ENCODE peak calls at places on chromosomes 11 and 22, in five cellular contexts. T is naive thymus-derived CD4-positive, alpha-beta T cell; F is H9; K is IMR-90; G is SJSA1. W is an unnamed sample.
A peak's percentile ranks its signal among the peaks of the same experiment; 100 is the strongest.

GRCh38 chr11:46388619-46389449 is 2.7 kb downstream of the CHRM4 start:
- DNase-seq in T (no peak), F (no peak), K (no peak), G (no peak), W (peak; percentile 31)

GRCh38 chr11:17544181-17544622 is at the start of gene USH1C:
- DNase-seq in T (no peak), F (peak; percentile 85), K (no peak), G (no peak), W (peak; percentile 57)

GRCh38 chr11:132496341-132496740 is 1036.0 kb downstream of the OPCML start:
- DNase-seq in T (no peak), F (no peak), K (no peak), G (no peak), W (no peak)

GRCh38 chr11:69180726-69181125 is 25.0 kb downstream of the SMIM38 start:
- DNase-seq in T (no peak), F (no peak), K (no peak), G (no peak), W (no peak)

GRCh38 chr11:35282226-35282882 is 137.0 kb downstream of the SLC1A2 start:
- DNase-seq in T (no peak), F (no peak), K (peak; percentile 89), G (peak; percentile 56), W (no peak)

GRCh38 chr22:20782601-20783299 is 8.8 kb downstream of the SERPIND1 start:
- DNase-seq in T (no peak), F (no peak), K (no peak), G (no peak), W (no peak)

GRCh38 chr22:35053060-35053835 is 12.7 kb upstream of the ISX start:
- DNase-seq in T (no peak), F (no peak), K (no peak), G (no peak), W (no peak)

GRCh38 chr22:46029574-46030200 is 52.7 kb upstream of the WNT7B start:
- DNase-seq in T (no peak), F (no peak), K (no peak), G (no peak), W (no peak)

GRCh38 chr11:16857186-16857585 is 118.7 kb downstream of the C11orf58 start:
- DNase-seq in T (no peak), F (no peak), K (no peak), G (no peak), W (no peak)

GRCh38 chr22:45910928-45911467 is 66.0 kb downstream of the WNT7B start:
- DNase-seq in T (no peak), F (no peak), K (no peak), G (no peak), W (no peak)

GRCh38 chr11:2369896-2370295 is 7.2 kb upstream of the CD81 start:
- DNase-seq in T (no peak), F (no peak), K (no peak), G (no peak), W (no peak)

GRCh38 chr11:65432686-65433582 is 10.3 kb downstream of the NEAT1 start:
- DNase-seq in T (peak; percentile 49), F (no peak), K (peak; percentile 54), G (no peak), W (peak; percentile 5)

GRCh38 chr11:107598225-107599139 is 7.5 kb downstream of the ELMOD1 start:
- DNase-seq in T (no peak), F (peak; percentile 77), K (no peak), G (no peak), W (peak; percentile 52)

GRCh38 chr11:119363081-119363861 is 16.8 kb upstream of the MFRP start:
- DNase-seq in T (no peak), F (no peak), K (no peak), G (no peak), W (no peak)

GRCh38 chr11:93704237-93704636 is 37.1 kb downstream of the TAF1D start:
- DNase-seq in T (no peak), F (no peak), K (no peak), G (no peak), W (no peak)

GRCh38 chr22:50303848-50304527 is 3.5 kb downstream of the PLXNB2 start:
- DNase-seq in T (no peak), F (peak; percentile 77), K (no peak), G (no peak), W (no peak)

GRCh38 chr11:97772696-97773095 is 1248.1 kb upstream of the CNTN5 start:
- DNase-seq in T (no peak), F (no peak), K (no peak), G (no peak), W (no peak)

GRCh38 chr22:35558031-35558430 is 17.4 kb downstream of the RASD2 start:
- DNase-seq in T (no peak), F (no peak), K (no peak), G (no peak), W (no peak)

GRCh38 chr11:109522116-109522755 is 100.2 kb downstream of the C11orf87 start:
- DNase-seq in T (no peak), F (no peak), K (no peak), G (no peak), W (no peak)

GRCh38 chr11:47109051-47109791 is 67.5 kb downstream of the ARFGAP2 start:
- DNase-seq in T (no peak), F (no peak), K (no peak), G (no peak), W (peak; percentile 1)

GRCh38 chr11:122902951-122903350 is 20.4 kb downstream of the JHY start:
- DNase-seq in T (no peak), F (no peak), K (no peak), G (no peak), W (no peak)

GRCh38 chr11:13944801-13945505 is 17.6 kb upstream of the SPON1 start:
- DNase-seq in T (no peak), F (no peak), K (no peak), G (no peak), W (no peak)

GRCh38 chr11:13462311-13462927 is 603 bp downstream of the BTBD10 start:
- DNase-seq in T (peak; percentile 59), F (peak; percentile 84), K (peak; percentile 41), G (peak; percentile 74), W (peak; percentile 36)

GRCh38 chr11:122893131-122893530 is 10.6 kb downstream of the JHY start:
- DNase-seq in T (no peak), F (no peak), K (no peak), G (no peak), W (no peak)

GRCh38 chr11:45354976-45355705 is 69.0 kb upstream of the SYT13 start:
- DNase-seq in T (peak; percentile 83), F (peak; percentile 93), K (peak; percentile 41), G (no peak), W (peak; percentile 85)

GRCh38 chr11:76314741-76315090 is 66.2 kb downstream of the THAP12 start:
- DNase-seq in T (no peak), F (no peak), K (peak; percentile 61), G (no peak), W (no peak)

GRCh38 chr11:111354601-111354891 is 24.5 kb downstream of the POU2AF1 start:
- DNase-seq in T (no peak), F (no peak), K (no peak), G (no peak), W (no peak)

GRCh38 chr11:128496249-128496648 is 91.1 kb downstream of the ETS1 start:
- DNase-seq in T (peak; percentile 11), F (no peak), K (no peak), G (no peak), W (no peak)
- H3K4me1 ChIP-seq in T (peaks cover 95% of the 10 kb centered on the region), F (peaks cover 7% of the 10 kb centered on the region), K (peaks cover 36% of the 10 kb centered on the region), G (peaks cover 93% of the 10 kb centered on the region), W (peaks cover 12% of the 10 kb centered on the region)

DNA sequence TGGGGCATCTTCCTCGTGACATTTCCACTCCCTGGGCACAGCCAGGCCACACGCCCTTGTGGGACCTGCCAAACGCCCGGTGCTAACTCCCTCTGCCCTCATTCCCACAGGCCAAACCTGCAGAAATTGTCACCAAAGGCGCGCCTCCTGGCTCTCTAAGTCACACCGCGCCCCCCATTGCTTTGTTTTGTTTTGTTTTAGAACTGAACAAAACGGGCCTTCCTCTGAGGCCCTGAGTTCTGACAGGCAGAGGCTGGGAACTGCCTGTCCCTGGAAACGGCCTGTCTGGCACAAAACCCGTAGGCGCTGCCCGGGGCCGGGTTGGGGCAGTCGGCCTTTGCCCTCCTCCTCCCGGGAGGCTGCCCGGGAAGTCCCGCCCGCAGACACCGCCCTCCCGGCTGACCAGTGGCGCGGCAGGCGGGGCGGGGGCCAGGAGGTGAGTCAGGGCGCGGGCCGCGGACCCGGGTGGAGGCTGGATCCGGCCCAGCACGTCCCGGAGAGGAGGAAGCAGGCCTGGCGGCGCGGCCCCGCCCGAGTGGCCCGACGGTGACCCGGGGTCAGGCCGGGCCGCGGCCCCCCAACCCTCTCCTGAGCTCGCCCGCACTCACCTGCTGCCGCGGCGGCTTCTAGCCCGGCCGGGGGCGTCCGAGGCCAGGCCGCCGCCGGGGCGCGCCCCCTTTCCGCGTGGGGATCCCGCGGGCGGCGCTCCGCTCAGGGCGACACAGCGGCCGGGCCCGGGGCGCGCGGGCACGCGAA is 465 bp downstream of the SUN2 start:
- DNase-seq in T (peak; percentile 54), F (peak; percentile 64), K (peak; percentile 48), G (peak; percentile 89), W (peak; percentile 33)
- H3K4me1 ChIP-seq in T (peaks cover 54% of the 10 kb centered on the region), F (peaks cover 5% of the 10 kb centered on the region), K (peaks cover 9% of the 10 kb centered on the region), G (peaks cover 25% of the 10 kb centered on the region), W (peaks cover 19% of the 10 kb centered on the region)

DNA sequence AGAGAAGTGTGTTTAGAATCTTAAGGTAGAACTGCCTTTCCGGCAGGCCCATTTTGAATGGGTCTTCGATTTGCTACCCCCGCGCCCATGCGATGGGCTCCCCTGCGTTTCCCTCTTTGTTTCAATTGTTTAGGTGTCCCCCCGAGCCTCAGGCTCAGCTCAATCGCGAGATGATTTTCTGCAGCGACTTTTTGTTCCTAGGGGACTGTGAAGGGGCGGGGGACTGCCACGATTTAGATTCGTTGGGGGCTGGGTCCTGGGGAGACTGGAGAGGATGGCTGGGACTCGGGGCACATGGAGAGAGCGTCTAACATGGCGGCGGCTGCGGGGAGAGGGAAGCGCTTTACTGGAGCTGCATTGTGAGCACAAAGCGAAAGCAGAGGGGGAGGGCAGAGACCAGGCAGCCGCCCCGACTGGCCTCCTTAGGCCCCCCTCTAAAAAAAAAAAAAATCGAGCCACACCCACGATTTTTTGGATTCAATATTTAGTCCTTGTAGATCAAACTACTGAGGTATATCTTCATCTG is 1.7 kb downstream of the CAPRIN1 start:
- DNase-seq in T (peak; percentile 81), F (peak; percentile 55), K (peak; percentile 76), G (peak; percentile 77), W (peak; percentile 85)
- H3K4me1 ChIP-seq in T (peaks cover 28% of the 10 kb centered on the region), F (peaks cover 2% of the 10 kb centered on the region), K (peaks cover 4% of the 10 kb centered on the region), G (peaks cover 16% of the 10 kb centered on the region), W (peaks cover 34% of the 10 kb centered on the region)

GRCh38 chr11:117203069-117203407 is 3.9 kb downstream of the TAGLN start:
- DNase-seq in T (no peak), F (no peak), K (no peak), G (no peak), W (no peak)
- H3K4me1 ChIP-seq in T (no peaks in the 10 kb centered on the region), F (no peaks in the 10 kb centered on the region), K (peaks cover 40% of the 10 kb centered on the region), G (peaks cover 30% of the 10 kb centered on the region), W (no peaks in the 10 kb centered on the region)

W was measured in HAP-1.